ENCODE peak calls at places on chromosomes 1 and 21, in ten cellular contexts. One of them, this sample, is unnamed.

GRCh38 chr21:46099476-46099875 is 1.6 kb downstream of the COL6A2 start:
- DNase-seq in breast epithelium: no peak
- DNase-seq in transverse colon: peak; percentile 45
- DNase-seq in heart left ventricle: peak; percentile 22
- DNase-seq in GM12891: peak; percentile 10
- DNase-seq in IMR-90: peak; percentile 34
- DNase-seq in HepG2: peak; percentile 15
- DNase-seq in tibial nerve: peak; percentile 13
- DNase-seq in stomach: peak; percentile 23
- DNase-seq in body of pancreas: no peak
- DNase-seq in this sample: peak; percentile 90

GRCh38 chr1:78437393-78437792 is 53.4 kb upstream of the PTGFR start:
- DNase-seq in breast epithelium: no peak
- DNase-seq in transverse colon: no peak
- DNase-seq in heart left ventricle: no peak
- DNase-seq in GM12891: no peak
- DNase-seq in IMR-90: peak; percentile 27
- DNase-seq in HepG2: no peak
- DNase-seq in tibial nerve: no peak
- DNase-seq in stomach: no peak
- DNase-seq in body of pancreas: no peak
- DNase-seq in this sample: no peak

GRCh38 chr1:42290130-42290529 is 44.9 kb downstream of the FOXJ3 start:
- DNase-seq in breast epithelium: no peak
- DNase-seq in transverse colon: no peak
- DNase-seq in heart left ventricle: no peak
- DNase-seq in GM12891: no peak
- DNase-seq in IMR-90: peak; percentile 50
- DNase-seq in HepG2: no peak
- DNase-seq in tibial nerve: no peak
- DNase-seq in stomach: no peak
- DNase-seq in body of pancreas: no peak
- DNase-seq in this sample: no peak

GRCh38 chr1:151494741-151495281 is 16.4 kb upstream of the CGN start:
- DNase-seq in breast epithelium: no peak
- DNase-seq in transverse colon: no peak
- DNase-seq in heart left ventricle: no peak
- DNase-seq in GM12891: no peak
- DNase-seq in IMR-90: peak; percentile 56
- DNase-seq in HepG2: peak; percentile 33
- DNase-seq in tibial nerve: no peak
- DNase-seq in stomach: no peak
- DNase-seq in body of pancreas: no peak
- DNase-seq in this sample: no peak

GRCh38 chr1:36352910-36353878 is 29.7 kb upstream of the EVA1B start:
- DNase-seq in breast epithelium: no peak
- DNase-seq in transverse colon: no peak
- DNase-seq in heart left ventricle: no peak
- DNase-seq in GM12891: no peak
- DNase-seq in IMR-90: peak; percentile 79
- DNase-seq in HepG2: no peak
- DNase-seq in tibial nerve: no peak
- DNase-seq in stomach: no peak
- DNase-seq in body of pancreas: no peak
- DNase-seq in this sample: no peak

GRCh38 chr1:54334996-54335395 is 71.2 kb downstream of the SSBP3 start:
- DNase-seq in breast epithelium: no peak
- DNase-seq in transverse colon: no peak
- DNase-seq in heart left ventricle: no peak
- DNase-seq in GM12891: no peak
- DNase-seq in IMR-90: peak; percentile 85
- DNase-seq in HepG2: no peak
- DNase-seq in tibial nerve: no peak
- DNase-seq in stomach: no peak
- DNase-seq in body of pancreas: no peak
- DNase-seq in this sample: no peak

GRCh38 chr1:210598135-210598652 is 269.5 kb downstream of the HHAT start:
- DNase-seq in breast epithelium: no peak
- DNase-seq in transverse colon: peak; percentile 43
- DNase-seq in heart left ventricle: peak; percentile 16
- DNase-seq in GM12891: no peak
- DNase-seq in IMR-90: peak; percentile 97
- DNase-seq in HepG2: peak; percentile 20
- DNase-seq in tibial nerve: no peak
- DNase-seq in stomach: no peak
- DNase-seq in body of pancreas: peak; percentile 54
- DNase-seq in this sample: no peak

GRCh38 chr1:183203094-183203493 is 17.0 kb downstream of the LAMC2 start:
- DNase-seq in breast epithelium: no peak
- DNase-seq in transverse colon: no peak
- DNase-seq in heart left ventricle: no peak
- DNase-seq in GM12891: no peak
- DNase-seq in IMR-90: no peak
- DNase-seq in HepG2: no peak
- DNase-seq in tibial nerve: no peak
- DNase-seq in stomach: no peak
- DNase-seq in body of pancreas: no peak
- DNase-seq in this sample: no peak

GRCh38 chr21:33541105-33541711 is 709 bp downstream of the GART start:
- DNase-seq in breast epithelium: no peak
- DNase-seq in transverse colon: no peak
- DNase-seq in heart left ventricle: no peak
- DNase-seq in GM12891: no peak
- DNase-seq in IMR-90: peak; percentile 39
- DNase-seq in HepG2: peak; percentile 24
- DNase-seq in tibial nerve: no peak
- DNase-seq in stomach: no peak
- DNase-seq in body of pancreas: no peak
- DNase-seq in this sample: no peak

DNA sequence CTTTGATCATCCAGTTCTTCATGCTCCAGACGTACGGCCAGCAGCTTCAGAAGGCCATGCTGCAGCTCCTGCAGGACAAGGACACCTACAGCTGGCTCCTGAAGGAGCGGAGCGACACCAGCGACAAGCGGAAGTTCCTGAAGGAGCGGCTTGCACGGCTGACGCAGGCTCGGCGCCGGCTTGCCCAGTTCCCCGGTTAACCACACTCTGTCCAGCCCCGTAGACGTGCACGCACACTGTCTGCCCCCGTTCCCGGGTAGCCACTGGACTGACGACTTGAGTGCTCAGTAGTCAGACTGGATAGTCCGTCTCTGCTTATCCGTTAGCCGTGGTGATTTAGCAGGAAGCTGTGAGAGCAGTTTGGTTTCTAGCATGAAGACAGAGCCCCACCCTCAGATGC is 32.5 kb downstream of the MX1 start:
- DNase-seq in breast epithelium: no peak
- DNase-seq in transverse colon: no peak
- DNase-seq in heart left ventricle: no peak
- DNase-seq in GM12891: no peak
- DNase-seq in IMR-90: no peak
- DNase-seq in HepG2: no peak
- DNase-seq in tibial nerve: no peak
- DNase-seq in stomach: no peak
- DNase-seq in body of pancreas: no peak
- DNase-seq in this sample: no peak
- TF ChIP-seq POLR2A in breast epithelium: no peak
- TF ChIP-seq POLR2A in transverse colon: no peak
- TF ChIP-seq POLR2A in heart left ventricle: no peak
- TF ChIP-seq POLR2A in GM12891: no peak
- TF ChIP-seq POLR2A in IMR-90: no peak
- TF ChIP-seq POLR2A in HepG2: no peak
- TF ChIP-seq POLR2A in tibial nerve: no peak
- TF ChIP-seq POLR2A in stomach: no peak
- TF ChIP-seq POLR2A in body of pancreas: no peak
- TF ChIP-seq POLR2A in this sample: no peak

GRCh38 chr1:245777752-245778151 is 623.0 kb downstream of the KIF26B start:
- DNase-seq in breast epithelium: no peak
- DNase-seq in transverse colon: no peak
- DNase-seq in heart left ventricle: no peak
- DNase-seq in GM12891: no peak
- DNase-seq in IMR-90: no peak
- DNase-seq in HepG2: no peak
- DNase-seq in tibial nerve: no peak
- DNase-seq in stomach: no peak
- DNase-seq in body of pancreas: no peak
- DNase-seq in this sample: no peak
- TF ChIP-seq POLR2A in breast epithelium: no peak
- TF ChIP-seq POLR2A in transverse colon: no peak
- TF ChIP-seq POLR2A in heart left ventricle: no peak
- TF ChIP-seq POLR2A in GM12891: no peak
- TF ChIP-seq POLR2A in IMR-90: no peak
- TF ChIP-seq POLR2A in HepG2: no peak
- TF ChIP-seq POLR2A in tibial nerve: no peak
- TF ChIP-seq POLR2A in stomach: no peak
- TF ChIP-seq POLR2A in body of pancreas: no peak
- TF ChIP-seq POLR2A in this sample: no peak

GRCh38 chr1:30824736-30825429 is 67.3 kb upstream of the LAPTM5 start:
- DNase-seq in breast epithelium: no peak
- DNase-seq in transverse colon: no peak
- DNase-seq in heart left ventricle: no peak
- DNase-seq in GM12891: no peak
- DNase-seq in IMR-90: no peak
- DNase-seq in HepG2: no peak
- DNase-seq in tibial nerve: no peak
- DNase-seq in stomach: no peak
- DNase-seq in body of pancreas: no peak
- DNase-seq in this sample: no peak

GRCh38 chr1:30822006-30822405 is 64.4 kb upstream of the LAPTM5 start:
- DNase-seq in breast epithelium: no peak
- DNase-seq in transverse colon: no peak
- DNase-seq in heart left ventricle: no peak
- DNase-seq in GM12891: no peak
- DNase-seq in IMR-90: no peak
- DNase-seq in HepG2: peak; percentile 50
- DNase-seq in tibial nerve: no peak
- DNase-seq in stomach: no peak
- DNase-seq in body of pancreas: no peak
- DNase-seq in this sample: no peak

GRCh38 chr1:30822966-30823581 is 65.5 kb upstream of the LAPTM5 start:
- DNase-seq in breast epithelium: no peak
- DNase-seq in transverse colon: no peak
- DNase-seq in heart left ventricle: no peak
- DNase-seq in GM12891: no peak
- DNase-seq in IMR-90: no peak
- DNase-seq in HepG2: no peak
- DNase-seq in tibial nerve: no peak
- DNase-seq in stomach: no peak
- DNase-seq in body of pancreas: no peak
- DNase-seq in this sample: no peak

GRCh38 chr1:30823627-30823968 is 66.0 kb upstream of the LAPTM5 start:
- DNase-seq in breast epithelium: no peak
- DNase-seq in transverse colon: no peak
- DNase-seq in heart left ventricle: no peak
- DNase-seq in GM12891: no peak
- DNase-seq in IMR-90: no peak
- DNase-seq in HepG2: no peak
- DNase-seq in tibial nerve: no peak
- DNase-seq in stomach: no peak
- DNase-seq in body of pancreas: no peak
- DNase-seq in this sample: no peak

GRCh38 chr1:30823969-30824735 is 66.6 kb upstream of the LAPTM5 start:
- DNase-seq in breast epithelium: peak; percentile 98
- DNase-seq in transverse colon: peak; percentile 91
- DNase-seq in heart left ventricle: peak; percentile 96
- DNase-seq in GM12891: peak; percentile 96
- DNase-seq in IMR-90: peak; percentile 100
- DNase-seq in HepG2: peak; percentile 84
- DNase-seq in tibial nerve: peak; percentile 88
- DNase-seq in stomach: peak; percentile 95
- DNase-seq in body of pancreas: peak; percentile 97
- DNase-seq in this sample: peak; percentile 98
- TF ChIP-seq POLR2A in breast epithelium: peak; percentile 80
- TF ChIP-seq POLR2A in transverse colon: peak; percentile 76
- TF ChIP-seq POLR2A in heart left ventricle: peak; percentile 35
- TF ChIP-seq POLR2A in GM12891: no peak
- TF ChIP-seq POLR2A in IMR-90: peak; percentile 68
- TF ChIP-seq POLR2A in HepG2: no peak
- TF ChIP-seq POLR2A in tibial nerve: peak; percentile 27
- TF ChIP-seq POLR2A in stomach: no peak
- TF ChIP-seq POLR2A in body of pancreas: peak; percentile 95
- TF ChIP-seq POLR2A in this sample: no peak

GRCh38 chr1:40182956-40183710 is 21.9 kb downstream of the RLF start:
- DNase-seq in breast epithelium: no peak
- DNase-seq in transverse colon: no peak
- DNase-seq in heart left ventricle: no peak
- DNase-seq in GM12891: no peak
- DNase-seq in IMR-90: peak; percentile 45
- DNase-seq in HepG2: peak; percentile 22
- DNase-seq in tibial nerve: no peak
- DNase-seq in stomach: no peak
- DNase-seq in body of pancreas: no peak
- DNase-seq in this sample: no peak

GRCh38 chr1:40184193-40184592 is 23.0 kb downstream of the RLF start:
- DNase-seq in breast epithelium: no peak
- DNase-seq in transverse colon: no peak
- DNase-seq in heart left ventricle: no peak
- DNase-seq in GM12891: no peak
- DNase-seq in IMR-90: no peak
- DNase-seq in HepG2: no peak
- DNase-seq in tibial nerve: no peak
- DNase-seq in stomach: no peak
- DNase-seq in body of pancreas: no peak
- DNase-seq in this sample: no peak

GRCh38 chr1:40187399-40187798 is 26.2 kb downstream of the RLF start:
- DNase-seq in breast epithelium: no peak
- DNase-seq in transverse colon: no peak
- DNase-seq in heart left ventricle: no peak
- DNase-seq in GM12891: no peak
- DNase-seq in IMR-90: peak; percentile 26
- DNase-seq in HepG2: no peak
- DNase-seq in tibial nerve: no peak
- DNase-seq in stomach: no peak
- DNase-seq in body of pancreas: no peak
- DNase-seq in this sample: no peak

DNA sequence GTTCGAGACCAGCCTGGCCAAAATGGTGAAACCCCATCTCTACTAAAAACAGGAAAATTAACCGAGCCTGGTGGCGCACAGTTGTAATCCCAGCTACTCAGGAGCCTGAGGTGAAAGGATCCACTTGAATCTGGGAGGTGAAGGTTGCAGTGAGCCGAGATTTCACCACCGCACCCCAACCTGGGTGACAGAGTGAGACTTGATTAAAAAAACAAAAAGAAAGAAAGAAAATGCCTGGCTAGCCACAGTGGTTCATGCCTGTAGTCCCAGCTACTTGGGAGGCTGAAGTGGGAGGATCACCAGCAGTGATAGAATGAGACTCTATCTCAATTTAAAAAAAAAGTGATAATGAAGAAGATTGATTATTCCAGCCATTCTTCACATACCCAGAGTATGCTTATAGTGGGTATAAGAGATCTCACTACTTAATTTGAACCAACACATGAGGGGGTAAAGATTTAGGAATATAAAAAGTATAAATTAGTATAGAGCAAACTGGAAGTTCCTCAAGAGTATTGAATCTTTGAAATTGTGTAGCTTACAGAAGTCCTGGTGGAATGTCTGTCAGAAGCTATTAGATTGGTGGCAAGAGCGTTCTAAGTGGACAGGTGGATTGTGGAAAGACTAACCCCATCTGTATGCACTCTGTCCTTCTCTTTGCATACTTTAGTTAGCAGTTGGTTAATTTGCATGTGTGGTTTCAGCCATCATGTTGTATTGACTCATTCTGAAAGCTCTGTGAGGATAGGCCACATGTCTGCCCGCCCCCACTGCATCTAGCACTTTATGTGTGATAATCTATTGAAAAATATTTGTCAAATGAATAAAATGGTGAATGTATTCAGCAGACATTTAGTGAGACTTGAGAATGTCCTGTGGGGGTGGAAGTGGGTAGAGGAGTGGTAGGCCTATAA is 25.0 kb downstream of the RLF start:
- DNase-seq in breast epithelium: no peak
- DNase-seq in transverse colon: peak; percentile 10
- DNase-seq in heart left ventricle: no peak
- DNase-seq in GM12891: peak; percentile 30
- DNase-seq in IMR-90: peak; percentile 62
- DNase-seq in HepG2: no peak
- DNase-seq in tibial nerve: no peak
- DNase-seq in stomach: no peak
- DNase-seq in body of pancreas: no peak
- DNase-seq in this sample: no peak
- TF ChIP-seq POLR2A in breast epithelium: no peak
- TF ChIP-seq POLR2A in transverse colon: no peak
- TF ChIP-seq POLR2A in heart left ventricle: no peak
- TF ChIP-seq POLR2A in GM12891: peak; percentile 62
- TF ChIP-seq POLR2A in IMR-90: no peak
- TF ChIP-seq POLR2A in HepG2: no peak
- TF ChIP-seq POLR2A in tibial nerve: no peak
- TF ChIP-seq POLR2A in stomach: no peak
- TF ChIP-seq POLR2A in body of pancreas: no peak
- TF ChIP-seq POLR2A in this sample: no peak

This sample was measured in lower leg skin.